ENCODE peak calls at places on chromosomes 11 and 22, in nine cellular contexts. O is M059J; F is BJ; J is NCI-H1417; Y is NCI-H510A; B is Daoy; T is MM.1S; V is stimulated activated CD8-positive, alpha-beta memory T cell treated with anti-CD3 and anti-CD28 coated beads, Interleukin-2, amount 100 ng/mL, for 1 hour; X is MG63. Q is an unnamed sample.

GRCh38 chr22:32502346-32502745 is 27.7 kb downstream of the FBXO7 start:
- DNase-seq in O (peak; percentile 24), F (no peak), J (peak; percentile 21), Y (no peak), B (no peak), T (no peak), V (no peak), X (no peak), Q (no peak)

GRCh38 chr11:102302241-102302640 is 15.0 kb upstream of the BIRC3 start:
- DNase-seq in O (no peak), F (no peak), J (no peak), Y (no peak), B (no peak), T (peak; percentile 72), V (no peak), X (no peak), Q (no peak)

GRCh38 chr11:122808494-122808893 is 29.8 kb upstream of the CRTAM start:
- DNase-seq in O (peak; percentile 70), F (no peak), J (no peak), Y (no peak), B (peak; percentile 72), T (no peak), V (no peak), X (no peak), Q (no peak)

GRCh38 chr11:73566422-73566821 is 31.5 kb downstream of the FAM168A start:
- DNase-seq in O (no peak), F (no peak), J (peak; percentile 51), Y (no peak), B (peak; percentile 39), T (no peak), V (no peak), X (no peak), Q (no peak)

GRCh38 chr11:48028909-48029685 is 48.7 kb downstream of the PTPRJ start:
- DNase-seq in O (no peak), F (no peak), J (no peak), Y (no peak), B (no peak), T (no peak), V (no peak), X (no peak), Q (no peak)

GRCh38 chr11:70567680-70568503 is 169.6 kb downstream of the CTTN start:
- DNase-seq in O (peak; percentile 41), F (no peak), J (no peak), Y (no peak), B (peak; percentile 64), T (no peak), V (no peak), X (peak; percentile 69), Q (peak; percentile 66)

GRCh38 chr11:130940706-130941105 is 24.4 kb upstream of the SNX19 start:
- DNase-seq in O (no peak), F (peak; percentile 2), J (no peak), Y (no peak), B (no peak), T (no peak), V (no peak), X (no peak), Q (no peak)

GRCh38 chr11:76624515-76625379 is 45.8 kb downstream of the LRRC32 start:
- DNase-seq in O (no peak), F (no peak), J (no peak), Y (no peak), B (no peak), T (no peak), V (no peak), X (no peak), Q (no peak)

GRCh38 chr11:15770798-15771414 is 585.4 kb downstream of the SOX6 start:
- DNase-seq in O (peak; percentile 21), F (no peak), J (peak; percentile 45), Y (no peak), B (peak; percentile 39), T (peak; percentile 34), V (no peak), X (peak; percentile 7), Q (no peak)

GRCh38 chr22:46750861-46751260 is 11.6 kb upstream of the TBC1D22A start:
- DNase-seq in O (no peak), F (no peak), J (no peak), Y (no peak), B (no peak), T (no peak), V (no peak), X (no peak), Q (no peak)

GRCh38 chr11:95308512-95309035 is 77.6 kb upstream of the SESN3 start:
- DNase-seq in O (no peak), F (no peak), J (peak; percentile 33), Y (no peak), B (no peak), T (no peak), V (no peak), X (no peak), Q (no peak)

GRCh38 chr11:109933126-109933525 is 160.1 kb upstream of the ZC3H12C start:
- DNase-seq in O (peak; percentile 45), F (no peak), J (no peak), Y (no peak), B (peak; percentile 19), T (no peak), V (no peak), X (no peak), Q (no peak)

GRCh38 chr11:66006891-66007176 is 4.5 kb downstream of the BANF1 start:
- DNase-seq in O (peak; percentile 44), F (no peak), J (no peak), Y (no peak), B (no peak), T (no peak), V (no peak), X (no peak), Q (no peak)

GRCh38 chr11:416757-417621 is 2.2 kb upstream of the SIGIRR start:
- DNase-seq in O (no peak), F (no peak), J (peak; percentile 68), Y (peak; percentile 57), B (no peak), T (no peak), V (no peak), X (peak; percentile 52), Q (no peak)

GRCh38 chr11:130177782-130178181 is 18.2 kb downstream of the ST14 start:
- DNase-seq in O (no peak), F (no peak), J (peak; percentile 28), Y (no peak), B (no peak), T (no peak), V (no peak), X (no peak), Q (no peak)

GRCh38 chr11:41051919-41052630 is 407.4 kb downstream of the LRRC4C start:
- DNase-seq in O (no peak), F (no peak), J (no peak), Y (no peak), B (no peak), T (no peak), V (no peak), X (no peak), Q (no peak)

GRCh38 chr22:20464096-20464614 is 26.5 kb upstream of the SCARF2 start:
- DNase-seq in O (no peak), F (no peak), J (no peak), Y (no peak), B (no peak), T (peak; percentile 47), V (peak; percentile 30), X (no peak), Q (no peak)

GRCh38 chr11:76856111-76856510 is 4.6 kb upstream of the ACER3 start:
- DNase-seq in O (no peak), F (no peak), J (no peak), Y (no peak), B (no peak), T (no peak), V (no peak), X (no peak), Q (no peak)

GRCh38 chr22:31550871-31551370 is 54.6 kb downstream of the SFI1 start:
- DNase-seq in O (no peak), F (no peak), J (no peak), Y (no peak), B (no peak), T (no peak), V (no peak), X (no peak), Q (no peak)

GRCh38 chr11:13450832-13451397 is 12.1 kb downstream of the BTBD10 start:
- DNase-seq in O (no peak), F (no peak), J (no peak), Y (no peak), B (no peak), T (peak; percentile 61), V (no peak), X (no peak), Q (no peak)

GRCh38 chr11:43908683-43909082 is 28.1 kb downstream of the ALKBH3 start:
- DNase-seq in O (no peak), F (no peak), J (no peak), Y (no peak), B (no peak), T (no peak), V (no peak), X (no peak), Q (no peak)

GRCh38 chr11:124864892-124865180 is 396 bp upstream of the ROBO3 start:
- DNase-seq in O (no peak), F (no peak), J (no peak), Y (no peak), B (no peak), T (no peak), V (no peak), X (no peak), Q (no peak)

GRCh38 chr11:15668718-15669117 is 554.0 kb downstream of the INSC start:
- DNase-seq in O (no peak), F (no peak), J (no peak), Y (no peak), B (no peak), T (no peak), V (no peak), X (no peak), Q (no peak)

GRCh38 chr11:134050541-134051383 is 18.1 kb upstream of the JAM3 start:
- DNase-seq in O (peak; percentile 46), F (no peak), J (peak; percentile 98), Y (peak; percentile 88), B (peak; percentile 74), T (peak; percentile 9), V (peak; percentile 59), X (peak; percentile 55), Q (no peak)

GRCh38 chr11:11605821-11606450 is 15.9 kb downstream of the GALNT18 start:
- DNase-seq in O (no peak), F (no peak), J (peak; percentile 30), Y (peak; percentile 33), B (no peak), T (no peak), V (no peak), X (no peak), Q (no peak)

GRCh38 chr22:50090141-50090714 is 422 bp downstream of the MOV10L1 start:
- DNase-seq in O (no peak), F (no peak), J (no peak), Y (no peak), B (no peak), T (no peak), V (no peak), X (no peak), Q (no peak)

GRCh38 chr11:44110231-44110679 is 14.8 kb downstream of the EXT2 start:
- DNase-seq in O (peak; percentile 57), F (no peak), J (peak; percentile 59), Y (no peak), B (peak; percentile 55), T (peak; percentile 44), V (peak; percentile 24), X (peak; percentile 47), Q (peak; percentile 41)

GRCh38 chr11:10042699-10043098 is 251.3 kb downstream of the SBF2 start:
- DNase-seq in O (no peak), F (no peak), J (no peak), Y (no peak), B (no peak), T (no peak), V (no peak), X (no peak), Q (no peak)

GRCh38 chr11:17791144-17791543 is 56.6 kb downstream of the KCNC1 start:
- DNase-seq in O (no peak), F (no peak), J (no peak), Y (no peak), B (no peak), T (no peak), V (no peak), X (no peak), Q (no peak)

GRCh38 chr11:34505874-34506273 is 7.7 kb downstream of the ELF5 start:
- DNase-seq in O (no peak), F (no peak), J (no peak), Y (no peak), B (no peak), T (no peak), V (no peak), X (no peak), Q (no peak)

GRCh38 chr11:122069946-122070345 is 46.1 kb downstream of the BLID start:
- DNase-seq in O (peak; percentile 96), F (no peak), J (peak; percentile 89), Y (no peak), B (peak; percentile 81), T (peak; percentile 90), V (no peak), X (peak; percentile 47), Q (peak; percentile 52)

Q was measured in A172.